ENCODE peak calls at places on chromosomes 1 and 21, in five cellular contexts. A is heart right ventricle; S is right lobe of liver; Q is CD8-positive, alpha-beta memory T cell; M is pancreas. V is an unnamed sample. For H3K4me1, the result is how much of the 10 kb centered on the place peaks cover.

GRCh38 chr1:245566952-245567351 is 412.2 kb downstream of the KIF26B start:
- DNase-seq in A (no peak), M (no peak), Q (no peak), S (no peak), V (no peak)

GRCh38 chr1:115630342-115630741 is 11.4 kb upstream of the VANGL1 start:
- DNase-seq in M (no peak), Q (no peak), A (no peak), S (no peak), V (no peak)

GRCh38 chr1:94955767-94956632 is 29.1 kb upstream of the CNN3 start:
- DNase-seq in M (no peak), S (no peak), Q (no peak), A (peak), V (no peak)

GRCh38 chr1:5644281-5645134 is 347.7 kb downstream of the NPHP4 start:
- DNase-seq in S (no peak), A (no peak), Q (no peak), M (no peak), V (peak)

GRCh38 chr21:26719750-26720149 is 125.5 kb downstream of the ADAMTS1 start:
- DNase-seq in Q (no peak), M (no peak), A (peak), S (no peak), V (peak)

GRCh38 chr1:168180148-168180524 is 1.4 kb downstream of the TIPRL start:
- DNase-seq in S (no peak), A (no peak), Q (no peak), M (no peak), V (no peak)

GRCh38 chr1:224106568-224107281 is 7.2 kb upstream of the FBXO28 start:
- DNase-seq in Q (no peak), S (no peak), M (no peak), A (no peak), V (peak)

GRCh38 chr21:29423051-29423450 is 124.3 kb downstream of the BACH1 start:
- DNase-seq in M (no peak), Q (no peak), A (no peak), S (no peak), V (no peak)

GRCh38 chr1:94327001-94327685 is 89.8 kb upstream of the ARHGAP29 start:
- DNase-seq in Q (no peak), S (peak), A (peak), M (no peak), V (no peak)

GRCh38 chr1:158002022-158002629 is 8.7 kb downstream of the KIRREL1 start:
- DNase-seq in M (no peak), Q (no peak), S (no peak), A (no peak), V (no peak)

GRCh38 chr1:16026723-16027484 is 5.1 kb downstream of the CLCNKA start:
- DNase-seq in M (peak), A (no peak), Q (no peak), S (no peak), V (no peak)

GRCh38 chr1:187413770-187414169 is 585.0 kb downstream of the PLA2G4A start:
- DNase-seq in Q (no peak), M (no peak), A (no peak), S (no peak), V (no peak)

GRCh38 chr1:39910263-39910662 is 8.5 kb upstream of the MYCL start:
- DNase-seq in A (no peak), M (no peak), Q (no peak), S (no peak), V (no peak)

GRCh38 chr1:38134294-38134755 is 87.7 kb upstream of the POU3F1 start:
- DNase-seq in M (no peak), A (no peak), Q (no peak), S (no peak), V (no peak)

GRCh38 chr1:33163621-33164071 is 18.2 kb downstream of the TRIM62 start:
- DNase-seq in Q (no peak), A (no peak), S (no peak), M (no peak), V (no peak)

GRCh38 chr1:197919523-197920301 is 2.5 kb downstream of the LHX9 start:
- DNase-seq in S (no peak), Q (no peak), M (peak), A (no peak), V (no peak)

GRCh38 chr1:201310986-201311355 is 27.7 kb downstream of the PKP1 start:
- DNase-seq in Q (no peak), M (no peak), S (no peak), A (no peak), V (no peak)
- H3K4me1 ChIP-seq in Q (under half), M (under half), S (under half), A (under half), V (under half)

GRCh38 chr1:9443913-9444445 is 95.3 kb upstream of the SLC25A33 start:
- DNase-seq in S (no peak), M (no peak), A (no peak), Q (no peak), V (no peak)

GRCh38 chr1:9440763-9441194 is 98.5 kb upstream of the SLC25A33 start:
- DNase-seq in Q (no peak), S (peak), M (no peak), A (peak), V (no peak)

GRCh38 chr1:9440261-9440660 is 99.0 kb upstream of the SLC25A33 start:
- DNase-seq in Q (no peak), S (no peak), A (no peak), M (no peak), V (no peak)

GRCh38 chr1:9442986-9443385 is 96.3 kb upstream of the SLC25A33 start:
- DNase-seq in S (no peak), M (no peak), Q (no peak), A (no peak), V (no peak)

DNA sequence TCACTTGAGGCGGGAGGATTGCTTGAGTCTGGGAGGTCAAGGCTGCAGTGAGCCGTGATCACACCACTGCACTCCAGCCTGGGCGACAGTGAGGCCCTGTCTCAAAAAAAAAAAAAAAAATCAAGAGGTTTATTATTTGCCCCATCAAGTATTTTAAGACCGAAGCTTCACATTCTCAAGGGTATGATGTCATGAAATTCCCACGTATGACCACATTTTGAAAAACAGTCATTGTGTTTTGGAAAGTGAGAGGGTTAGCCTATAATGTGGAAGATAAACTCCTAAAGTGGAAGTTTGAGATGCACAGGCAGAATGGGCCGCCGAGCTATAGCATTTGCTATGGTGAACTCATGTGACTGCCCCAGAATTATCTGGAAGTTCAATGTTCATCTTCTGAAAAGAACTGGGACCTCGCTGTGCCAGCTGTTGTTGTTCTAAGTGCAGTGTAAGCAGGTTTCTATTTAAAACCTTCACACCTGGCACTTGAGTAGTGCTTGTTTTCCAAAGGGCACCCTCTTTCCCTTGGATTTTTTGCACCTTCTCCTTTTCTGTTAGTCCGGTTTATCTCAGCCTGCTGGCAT is 96.9 kb upstream of the SLC25A33 start:
- DNase-seq in A (no peak), S (no peak), M (no peak), Q (no peak), V (no peak)
- H3K4me1 ChIP-seq in A (under half), S (under half), M (half or more), Q (under half), V (under half)

GRCh38 chr1:169568497-169568896 is 17.8 kb downstream of the F5 start:
- DNase-seq in S (no peak), Q (no peak), A (no peak), M (no peak), V (no peak)

GRCh38 chr1:169563019-169563615 is 23.2 kb downstream of the F5 start:
- DNase-seq in A (no peak), M (no peak), Q (no peak), S (no peak), V (no peak)

GRCh38 chr1:169565335-169566271 is 20.7 kb downstream of the F5 start:
- DNase-seq in Q (no peak), M (no peak), A (no peak), S (no peak), V (no peak)

GRCh38 chr1:169561692-169562091 is 24.6 kb downstream of the F5 start:
- DNase-seq in Q (no peak), M (no peak), A (no peak), S (no peak), V (no peak)

GRCh38 chr1:169563650-169564049 is 22.6 kb downstream of the F5 start:
- DNase-seq in M (no peak), A (no peak), Q (no peak), S (no peak), V (no peak)
- H3K4me1 ChIP-seq in M (under half), A (under half), Q (under half), S (under half), V (under half)

GRCh38 chr1:235075121-235075954 is 53.3 kb downstream of the TOMM20 start:
- DNase-seq in Q (peak), A (peak), S (peak), M (no peak), V (peak)
- H3K4me1 ChIP-seq in Q (under half), A (half or more), S (under half), M (under half), V (half or more)

GRCh38 chr1:13728104-13728503 is 28.1 kb downstream of the PRDM2 start:
- DNase-seq in A (no peak), S (no peak), M (no peak), Q (no peak), V (no peak)
- H3K4me1 ChIP-seq in A (under half), S (under half), M (under half), Q (under half), V (under half)

GRCh38 chr1:161206411-161207140 is 4.4 kb downstream of the NDUFS2 start:
- DNase-seq in M (no peak), Q (no peak), S (no peak), A (no peak), V (no peak)
- H3K4me1 ChIP-seq in M (under half), Q (half or more), S (under half), A (half or more), V (under half)

GRCh38 chr1:201537966-201538617 is 835 bp upstream of the NAV1 start:
- DNase-seq in A (no peak), Q (no peak), M (no peak), S (no peak), V (no peak)

GRCh38 chr1:201537028-201537427 is 1.9 kb upstream of the NAV1 start:
- DNase-seq in S (no peak), A (no peak), M (no peak), Q (no peak), V (no peak)

GRCh38 chr1:201539561-201540404 is 856 bp downstream of the NAV1 start:
- DNase-seq in Q (no peak), M (no peak), A (peak), S (no peak), V (peak)

GRCh38 chr1:201537467-201537866 is 1.5 kb upstream of the NAV1 start:
- DNase-seq in S (no peak), M (no peak), Q (no peak), A (no peak), V (no peak)

GRCh38 chr1:201538618-201539551 is at the start of gene NAV1:
- DNase-seq in S (no peak), A (peak), M (peak), Q (no peak), V (peak)
- H3K4me1 ChIP-seq in S (under half), A (half or more), M (under half), Q (under half), V (under half)